ENCODE peak calls at places on chromosomes 16 and 17, in four cellular contexts. J is uterus, F is H9, X is AG04450. A is an unnamed sample.

GRCh38 chr16:8782673-8783072 is 14.8 kb downstream of the TMEM186 start:
- DNase-seq in J (no peak), F (no peak), X (no peak), A (no peak)

GRCh38 chr16:88356727-88357199 is 26.0 kb upstream of the ZNF469 start:
- DNase-seq in J (no peak), F (no peak), X (no peak), A (no peak)

GRCh38 chr17:78995761-78996451 is 13.7 kb downstream of the CANT1 start:
- DNase-seq in J (no peak), F (no peak), X (no peak), A (no peak)

GRCh38 chr17:74531231-74531761 is at the start of gene CD300LB:
- DNase-seq in J (no peak), F (peak; percentile 25), X (no peak), A (peak; percentile 54)

GRCh38 chr16:57603110-57604024 is 25.1 kb upstream of the ADGRG1 start:
- DNase-seq in J (no peak), F (no peak), X (no peak), A (no peak)

GRCh38 chr17:65434878-65435277 is 126.6 kb downstream of the AXIN2 start:
- DNase-seq in J (no peak), F (no peak), X (no peak), A (no peak)

GRCh38 chr16:86956437-86956836 is 360.8 kb downstream of the C16orf95 start:
- DNase-seq in J (no peak), F (no peak), X (no peak), A (no peak)

GRCh38 chr17:75828051-75828400 is 16.2 kb downstream of the UNC13D start:
- DNase-seq in J (no peak), F (no peak), X (no peak), A (no peak)

GRCh38 chr16:28950648-28951409 is at the start of gene NFATC2IP:
- DNase-seq in J (peak; percentile 100), F (peak; percentile 100), X (peak; percentile 99), A (peak; percentile 100)

GRCh38 chr17:18187816-18188761 is 4.5 kb downstream of the ALKBH5 start:
- DNase-seq in J (no peak), F (no peak), X (no peak), A (no peak)

GRCh38 chr17:36717088-36717487 is 115.7 kb downstream of the MRM1 start:
- DNase-seq in J (no peak), F (no peak), X (no peak), A (no peak)

GRCh38 chr17:36715951-36716350 is 114.6 kb downstream of the MRM1 start:
- DNase-seq in J (no peak), F (no peak), X (no peak), A (no peak)

GRCh38 chr17:36720131-36720530 is 118.7 kb downstream of the MRM1 start:
- DNase-seq in J (no peak), F (no peak), X (no peak), A (no peak)

DNA sequence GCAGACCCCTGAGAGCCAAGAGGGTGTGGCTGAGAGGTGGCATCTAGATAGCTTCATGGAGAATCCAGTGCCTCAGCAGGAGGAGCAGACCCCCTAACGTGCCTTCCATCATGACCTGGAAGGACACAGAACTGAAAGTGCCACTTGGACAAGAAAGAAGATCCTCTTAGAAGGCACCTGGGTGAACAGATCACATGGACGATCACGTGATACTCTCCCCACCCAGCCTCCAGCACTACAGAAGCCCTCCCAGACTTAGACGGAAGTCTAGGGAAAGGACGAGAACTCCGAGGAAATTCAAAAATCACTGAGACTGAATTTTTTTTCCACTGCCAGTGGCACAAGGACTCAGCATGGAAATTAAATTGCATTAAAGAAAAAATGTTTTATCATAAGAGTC is 113.4 kb downstream of the MRM1 start:
- DNase-seq in J (no peak), F (no peak), X (no peak), A (no peak)
- H3K27me3 ChIP-seq in J (no peaks in the 10 kb centered on the region), F (peaks cover 2% of the 10 kb centered on the region), X (peaks cover 7% of the 10 kb centered on the region), A (no peaks in the 10 kb centered on the region)

GRCh38 chr17:28381141-28381825 is 9.8 kb downstream of the SARM1 start:
- DNase-seq in J (no peak), F (peak; percentile 92), X (no peak), A (no peak)
- H3K27me3 ChIP-seq in J (no peaks in the 10 kb centered on the region), F (peaks cover 13% of the 10 kb centered on the region), X (no peaks in the 10 kb centered on the region), A (no peaks in the 10 kb centered on the region)

GRCh38 chr16:2319606-2320005 is 20.9 kb downstream of the ABCA3 start:
- DNase-seq in J (no peak), F (no peak), X (no peak), A (no peak)

GRCh38 chr16:2317231-2318020 is 23.1 kb downstream of the ABCA3 start:
- DNase-seq in J (no peak), F (no peak), X (no peak), A (no peak)
- H3K27me3 ChIP-seq in J (no peaks in the 10 kb centered on the region), F (no peaks in the 10 kb centered on the region), X (peaks cover 20% of the 10 kb centered on the region), A (no peaks in the 10 kb centered on the region)

GRCh38 chr17:14297161-14297851 is 3.6 kb upstream of the HS3ST3B1 start:
- DNase-seq in J (peak; percentile 34), F (peak; percentile 77), X (no peak), A (no peak)

GRCh38 chr17:14298221-14298994 is 2.5 kb upstream of the HS3ST3B1 start:
- DNase-seq in J (no peak), F (peak; percentile 46), X (no peak), A (no peak)

GRCh38 chr17:14295676-14296075 is 5.2 kb upstream of the HS3ST3B1 start:
- DNase-seq in J (no peak), F (peak; percentile 26), X (no peak), A (no peak)

GRCh38 chr17:14296511-14296910 is 4.4 kb upstream of the HS3ST3B1 start:
- DNase-seq in J (no peak), F (peak; percentile 47), X (no peak), A (no peak)

GRCh38 chr17:14294876-14295275 is 6.0 kb upstream of the HS3ST3B1 start:
- DNase-seq in J (no peak), F (peak; percentile 42), X (no peak), A (no peak)
- H3K27me3 ChIP-seq in J (peaks cover 6% of the 10 kb centered on the region), F (peaks cover 41% of the 10 kb centered on the region), X (no peaks in the 10 kb centered on the region), A (peaks cover 46% of the 10 kb centered on the region)

GRCh38 chr17:47851764-47852112 is 775 bp upstream of the SP6 start:
- DNase-seq in J (no peak), F (peak; percentile 79), X (no peak), A (no peak)
- H3K27me3 ChIP-seq in J (peaks cover 28% of the 10 kb centered on the region), F (peaks cover 61% of the 10 kb centered on the region), X (peaks cover 80% of the 10 kb centered on the region), A (peaks cover 34% of the 10 kb centered on the region)

GRCh38 chr16:18789515-18789849 is 652 bp downstream of the RPS15A start:
- DNase-seq in J (no peak), F (no peak), X (no peak), A (no peak)

GRCh38 chr16:18789850-18790706 is at the start of gene RPS15A:
- DNase-seq in J (peak; percentile 92), F (peak; percentile 97), X (peak; percentile 95), A (peak; percentile 95)

GRCh38 chr16:18796377-18796776 is 5.0 kb downstream of the ARL6IP1 start:
- DNase-seq in J (no peak), F (no peak), X (no peak), A (no peak)

GRCh38 chr16:18788828-18789514 is 1.2 kb downstream of the RPS15A start:
- DNase-seq in J (no peak), F (no peak), X (no peak), A (no peak)

DNA sequence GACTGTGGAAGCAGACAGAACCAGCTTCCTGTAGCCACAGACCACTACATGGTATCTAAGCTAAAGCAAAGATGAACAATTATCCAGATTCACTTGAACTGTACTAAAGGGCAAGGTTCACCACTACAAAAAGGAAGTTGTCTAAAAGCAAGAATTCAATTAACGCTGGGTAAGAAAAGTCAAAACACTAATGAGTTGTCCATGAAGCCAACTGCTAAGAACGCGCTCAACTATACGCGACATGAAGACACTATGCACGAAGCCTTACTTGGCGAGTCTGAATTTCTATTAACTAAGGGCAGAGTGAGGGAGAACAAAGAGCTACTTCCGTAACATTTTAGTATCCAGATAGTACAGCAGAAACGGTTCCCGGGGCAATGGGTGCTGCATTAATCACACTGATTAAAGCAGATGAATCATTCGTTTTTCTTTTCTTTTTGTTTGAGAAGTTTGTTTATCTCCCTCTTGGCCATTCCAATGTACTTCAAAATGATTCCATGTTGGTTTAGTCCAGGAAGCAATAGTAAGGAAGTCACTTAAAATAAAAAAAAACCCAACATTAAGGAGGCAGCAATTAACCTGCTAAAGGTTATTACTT is 2.8 kb upstream of the RPS15A start:
- DNase-seq in J (no peak), F (no peak), X (no peak), A (no peak)
- H3K27me3 ChIP-seq in J (no peaks in the 10 kb centered on the region), F (no peaks in the 10 kb centered on the region), X (no peaks in the 10 kb centered on the region), A (no peaks in the 10 kb centered on the region)

DNA sequence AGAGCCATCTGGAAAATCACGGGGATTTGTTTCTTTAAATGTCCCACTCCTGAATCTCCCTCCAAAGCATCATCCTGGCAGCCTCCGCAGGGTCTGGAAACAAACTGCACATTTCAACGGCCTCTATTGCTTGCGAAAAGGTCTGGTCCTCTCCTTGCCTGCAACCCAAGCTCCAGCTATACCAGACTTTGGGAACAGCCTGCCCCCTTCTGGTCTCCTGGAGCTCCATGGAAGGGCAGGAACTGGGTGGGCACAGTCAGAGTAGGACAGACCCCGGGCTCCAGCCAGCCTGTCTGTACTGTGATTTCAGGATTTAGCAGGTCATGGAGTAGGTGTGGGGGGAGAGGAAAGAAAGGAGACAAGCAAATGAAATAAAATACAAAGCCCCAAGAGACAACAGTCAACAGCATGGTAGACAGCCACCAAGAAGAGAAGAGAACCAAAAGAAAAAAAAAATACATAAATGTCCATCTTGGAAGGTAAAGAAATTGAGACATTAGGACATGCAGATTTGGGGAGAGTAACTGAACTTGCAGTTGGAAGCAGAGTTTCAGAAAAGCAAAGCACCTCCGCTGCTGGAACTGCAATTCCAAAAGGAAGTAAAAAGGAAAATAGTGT is 2.7 kb downstream of the XYLT1 start:
- DNase-seq in J (peak; percentile 75), F (peak; percentile 78), X (peak; percentile 32), A (peak; percentile 74)
- H3K27me3 ChIP-seq in J (no peaks in the 10 kb centered on the region), F (peaks cover 5% of the 10 kb centered on the region), X (no peaks in the 10 kb centered on the region), A (no peaks in the 10 kb centered on the region)

GRCh38 chr16:20359997-20360396 is 7.5 kb upstream of the UMOD start:
- DNase-seq in J (no peak), F (peak; percentile 39), X (no peak), A (no peak)
- H3K27me3 ChIP-seq in J (no peaks in the 10 kb centered on the region), F (no peaks in the 10 kb centered on the region), X (no peaks in the 10 kb centered on the region), A (no peaks in the 10 kb centered on the region)